ENCODE peak calls at places on chromosomes 11 and 22, in four cellular contexts. One of them, this sample, is unnamed.

GRCh38 chr22:32789797-32790620 is 11.5 kb upstream of the TIMP3 start:
- DNase-seq in choroid plexus epithelial cell: no peak
- DNase-seq in HFFc6: no peak
- DNase-seq in NCI-H2081: no peak
- DNase-seq in this sample: no peak

GRCh38 chr11:75635009-75635909 is 33.6 kb downstream of the MAP6 start:
- DNase-seq in NCI-H2081: no peak
- DNase-seq in choroid plexus epithelial cell: peak
- DNase-seq in HFFc6: no peak
- DNase-seq in this sample: no peak

GRCh38 chr11:123076484-123076883 is 14.5 kb upstream of the HSPA8 start:
- DNase-seq in NCI-H2081: no peak
- DNase-seq in HFFc6: no peak
- DNase-seq in choroid plexus epithelial cell: no peak
- DNase-seq in this sample: no peak

GRCh38 chr11:93368022-93368421 is 37.5 kb downstream of the DEUP1 start:
- DNase-seq in NCI-H2081: no peak
- DNase-seq in choroid plexus epithelial cell: no peak
- DNase-seq in HFFc6: no peak
- DNase-seq in this sample: no peak

GRCh38 chr22:50446708-50447575 is 27.9 kb downstream of the SBF1 start:
- DNase-seq in choroid plexus epithelial cell: no peak
- DNase-seq in HFFc6: no peak
- DNase-seq in NCI-H2081: no peak
- DNase-seq in this sample: no peak

GRCh38 chr11:2928605-2929510 is at the start of gene PHLDA2:
- DNase-seq in HFFc6: peak
- DNase-seq in NCI-H2081: no peak
- DNase-seq in choroid plexus epithelial cell: peak
- DNase-seq in this sample: peak

GRCh38 chr11:70881948-70882715 is 370.2 kb downstream of the SHANK2 start:
- DNase-seq in choroid plexus epithelial cell: no peak
- DNase-seq in NCI-H2081: no peak
- DNase-seq in HFFc6: no peak
- DNase-seq in this sample: no peak

GRCh38 chr22:30574095-30574981 is at the start of gene GAL3ST1:
- DNase-seq in choroid plexus epithelial cell: no peak
- DNase-seq in HFFc6: no peak
- DNase-seq in NCI-H2081: no peak
- DNase-seq in this sample: no peak

GRCh38 chr11:125286486-125286885 is 121.9 kb downstream of the PKNOX2 start:
- DNase-seq in choroid plexus epithelial cell: no peak
- DNase-seq in HFFc6: no peak
- DNase-seq in NCI-H2081: no peak
- DNase-seq in this sample: no peak

GRCh38 chr11:101456812-101457211 is 127.0 kb downstream of the TRPC6 start:
- DNase-seq in choroid plexus epithelial cell: peak
- DNase-seq in NCI-H2081: no peak
- DNase-seq in HFFc6: no peak
- DNase-seq in this sample: no peak

GRCh38 chr22:23098230-23098705 is 27.9 kb downstream of the GNAZ start:
- DNase-seq in choroid plexus epithelial cell: no peak
- DNase-seq in NCI-H2081: no peak
- DNase-seq in HFFc6: no peak
- DNase-seq in this sample: no peak

GRCh38 chr11:3840289-3840869 is 380 bp downstream of the RHOG start:
- DNase-seq in HFFc6: no peak
- DNase-seq in NCI-H2081: no peak
- DNase-seq in choroid plexus epithelial cell: no peak
- DNase-seq in this sample: no peak

GRCh38 chr11:34204396-34205279 is 99.2 kb downstream of the NAT10 start:
- DNase-seq in choroid plexus epithelial cell: no peak
- DNase-seq in HFFc6: peak
- DNase-seq in NCI-H2081: no peak
- DNase-seq in this sample: peak

GRCh38 chr22:46159212-46159611 is 8.9 kb downstream of the PPARA start:
- DNase-seq in NCI-H2081: no peak
- DNase-seq in HFFc6: no peak
- DNase-seq in choroid plexus epithelial cell: no peak
- DNase-seq in this sample: no peak

GRCh38 chr22:47335460-47335859 is 573.0 kb downstream of the TBC1D22A start:
- DNase-seq in choroid plexus epithelial cell: no peak
- DNase-seq in HFFc6: no peak
- DNase-seq in NCI-H2081: no peak
- DNase-seq in this sample: no peak

GRCh38 chr11:33643167-33643817 is 57.3 kb downstream of the C11orf91 start:
- DNase-seq in HFFc6: no peak
- DNase-seq in choroid plexus epithelial cell: no peak
- DNase-seq in NCI-H2081: no peak
- DNase-seq in this sample: no peak

GRCh38 chr11:130671801-130672700 is 223.6 kb downstream of the ADAMTS15 start:
- DNase-seq in NCI-H2081: peak
- DNase-seq in choroid plexus epithelial cell: peak
- DNase-seq in HFFc6: peak
- DNase-seq in this sample: peak

GRCh38 chr22:30368420-30368819 is 11.6 kb downstream of the CCDC157 start:
- DNase-seq in HFFc6: no peak
- DNase-seq in choroid plexus epithelial cell: no peak
- DNase-seq in NCI-H2081: no peak
- DNase-seq in this sample: no peak

GRCh38 chr22:31537019-31537535 is 40.7 kb downstream of the SFI1 start:
- DNase-seq in NCI-H2081: no peak
- DNase-seq in choroid plexus epithelial cell: peak
- DNase-seq in HFFc6: no peak
- DNase-seq in this sample: no peak

GRCh38 chr11:28849053-28849452 is 740.9 kb downstream of the METTL15 start:
- DNase-seq in choroid plexus epithelial cell: no peak
- DNase-seq in HFFc6: no peak
- DNase-seq in NCI-H2081: no peak
- DNase-seq in this sample: no peak